ENCODE peak calls at places on chromosomes 12 and 14, in nine cellular contexts. Y is endothelial cell of umbilical vein; X is left ventricle myocardium inferior; I is heart right ventricle; V is fibroblast of lung; F is colonic mucosa; N is right cardiac atrium; C is CD8-positive, alpha-beta T cell; P is adrenal gland. J is an unnamed sample. For H3K4me1, the result is how much of the 10 kb centered on the place peaks cover.

GRCh38 chr14:48075487-48075886 is 400.1 kb upstream of the MDGA2 start:
- DNase-seq in V (no peak), Y (no peak), F (no peak), C (no peak), X (no peak), N (no peak), P (no peak), I (no peak), J (no peak)

GRCh38 chr12:65675141-65675621 is 149.1 kb upstream of the HMGA2 start:
- DNase-seq in N (no peak), C (no peak), P (no peak), V (peak), Y (peak), X (no peak), I (no peak), F (no peak), J (no peak)

GRCh38 chr12:32053881-32054624 is 52.6 kb upstream of the BICD1 start:
- DNase-seq in N (no peak), V (no peak), X (no peak), Y (no peak), C (no peak), P (no peak), F (no peak), I (no peak), J (no peak)

GRCh38 chr14:96094656-96095055 is 55.5 kb downstream of the C14orf132 start:
- DNase-seq in F (no peak), Y (no peak), C (no peak), V (no peak), P (no peak), N (no peak), I (no peak), X (no peak), J (no peak)

GRCh38 chr14:100871234-100872186 is 32.0 kb downstream of the RTL1 start:
- DNase-seq in N (no peak), V (peak), X (peak), C (no peak), P (peak), Y (peak), F (no peak), I (no peak), J (no peak)

GRCh38 chr12:107759410-107759809 is 1.5 kb downstream of the PRDM4 start:
- DNase-seq in P (no peak), N (no peak), F (peak), Y (peak), X (no peak), V (peak), C (no peak), I (no peak), J (no peak)

GRCh38 chr14:65332141-65332871 is 80.2 kb upstream of the FUT8 start:
- DNase-seq in F (no peak), C (no peak), V (no peak), Y (peak), P (no peak), X (no peak), I (no peak), N (no peak), J (no peak)

GRCh38 chr12:6869049-6870021 is 2.0 kb downstream of the TPI1 start:
- DNase-seq in I (peak), N (peak), C (peak), Y (peak), P (peak), X (peak), V (peak), F (peak), J (peak)

GRCh38 chr12:52539024-52539820 is 13.7 kb downstream of the KRT71 start:
- DNase-seq in F (no peak), Y (peak), V (peak), C (no peak), N (no peak), X (no peak), P (no peak), I (no peak), J (no peak)

GRCh38 chr12:56001446-56002100 is 4.5 kb downstream of the SUOX start:
- DNase-seq in N (no peak), I (no peak), V (no peak), C (no peak), P (no peak), F (peak), Y (no peak), X (no peak), J (no peak)

GRCh38 chr14:100117647-100118376 is 41.6 kb downstream of the DEGS2 start:
- DNase-seq in Y (no peak), I (no peak), C (no peak), N (no peak), V (no peak), F (peak), X (no peak), P (no peak), J (no peak)

GRCh38 chr14:23483216-23483854 is 13.8 kb downstream of the NGDN start:
- DNase-seq in Y (no peak), C (no peak), N (no peak), I (no peak), P (no peak), X (no peak), F (no peak), V (peak), J (no peak)

GRCh38 chr12:123077298-123078113 is 73.4 kb downstream of the PITPNM2 start:
- DNase-seq in F (no peak), X (no peak), P (no peak), N (no peak), Y (no peak), V (no peak), I (no peak), C (no peak), J (peak)

GRCh38 chr14:85217412-85217811 is 312.5 kb upstream of the FLRT2 start:
- DNase-seq in F (no peak), C (no peak), V (peak), I (no peak), X (no peak), Y (no peak), P (no peak), N (no peak), J (no peak)

GRCh38 chr12:132272706-132273105 is 56.7 kb downstream of the GALNT9 start:
- DNase-seq in I (no peak), V (no peak), C (no peak), P (no peak), N (no peak), F (no peak), Y (no peak), X (no peak), J (no peak)

GRCh38 chr12:13350946-13351345 is 154.4 kb downstream of the EMP1 start:
- DNase-seq in F (no peak), C (no peak), I (no peak), P (no peak), N (no peak), V (no peak), X (no peak), Y (no peak), J (no peak)

GRCh38 chr12:57521475-57522018 is 1.1 kb upstream of the MBD6 start:
- DNase-seq in V (peak), X (peak), P (peak), I (peak), F (peak), N (peak), Y (no peak), C (peak), J (peak)

GRCh38 chr14:67464377-67464776 is 24.1 kb downstream of the TMEM229B start:
- DNase-seq in P (no peak), Y (no peak), N (no peak), V (no peak), C (peak), I (no peak), X (no peak), F (no peak), J (no peak)

GRCh38 chr14:36724162-36724561 is 62.5 kb downstream of the PAX9 start:
- DNase-seq in C (no peak), V (no peak), P (no peak), Y (no peak), N (no peak), F (no peak), I (no peak), X (no peak), J (no peak)

GRCh38 chr12:93108958-93109357 is 179.9 kb upstream of the EEA1 start:
- DNase-seq in C (no peak), F (no peak), V (no peak), N (no peak), X (no peak), Y (peak), P (no peak), I (no peak), J (no peak)

GRCh38 chr12:130847097-130847496 is 8.0 kb upstream of the STX2 start:
- DNase-seq in F (no peak), X (no peak), V (no peak), C (no peak), I (no peak), P (peak), Y (no peak), N (no peak), J (no peak)

GRCh38 chr14:100176811-100177327 is 17.4 kb upstream of the DEGS2 start:
- DNase-seq in X (no peak), V (no peak), Y (no peak), N (no peak), F (no peak), C (no peak), I (no peak), P (no peak), J (no peak)

GRCh38 chr12:6230321-6231110 is 30.3 kb downstream of the CD9 start:
- DNase-seq in P (peak), X (peak), F (peak), V (peak), N (peak), I (peak), Y (no peak), C (peak), J (peak)

GRCh38 chr12:40792792-40793386 is 100.7 kb downstream of the CNTN1 start:
- DNase-seq in Y (no peak), I (no peak), N (no peak), P (no peak), F (no peak), C (no peak), V (no peak), X (no peak), J (no peak)

GRCh38 chr12:109589240-109589590 is 15.6 kb downstream of the MVK start:
- DNase-seq in C (no peak), V (no peak), P (no peak), N (no peak), Y (no peak), I (no peak), X (no peak), F (no peak), J (no peak)

GRCh38 chr14:85587152-85587697 is 57.3 kb downstream of the FLRT2 start:
- DNase-seq in I (no peak), F (no peak), V (peak), Y (no peak), X (no peak), P (no peak), C (no peak), N (no peak), J (no peak)

DNA sequence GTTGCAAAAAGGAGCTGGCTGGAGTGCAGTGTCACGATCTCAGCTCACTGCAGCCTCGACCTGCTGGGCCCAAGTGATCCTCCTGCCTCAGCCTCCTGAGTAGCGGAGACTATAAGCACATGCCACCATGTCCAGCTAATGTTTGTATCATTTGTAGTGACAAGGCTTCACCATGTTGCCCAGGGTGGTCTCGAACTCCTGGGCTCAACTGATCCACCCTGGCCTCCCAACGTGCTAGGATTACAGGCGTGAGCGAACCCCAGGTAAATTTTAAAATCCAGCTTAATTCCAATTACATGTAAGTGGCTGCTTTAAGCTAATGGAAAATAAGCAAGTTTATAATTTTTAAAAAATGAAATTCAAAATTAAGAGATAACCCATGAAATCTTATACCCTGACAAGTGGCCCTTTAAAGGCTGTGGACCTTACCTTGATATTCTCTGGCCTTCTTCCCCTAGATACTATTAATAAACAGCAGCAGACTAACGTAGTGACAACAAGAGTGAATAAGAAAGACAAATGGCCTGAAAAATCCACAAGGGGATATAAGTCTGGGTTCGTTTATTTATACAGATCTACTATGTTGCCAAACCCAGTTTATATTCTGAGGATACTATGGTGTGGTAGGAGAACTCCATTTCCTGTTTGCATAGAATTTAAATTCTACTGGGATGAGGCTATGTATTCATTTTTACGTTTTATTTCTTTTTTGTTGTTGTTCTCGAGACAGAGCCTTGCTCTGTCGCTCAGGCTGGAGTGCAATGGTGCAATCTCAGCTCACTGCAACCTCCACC is 25.6 kb upstream of the SLC2A3 start:
- DNase-seq in Y (no peak), I (no peak), V (peak), N (no peak), F (no peak), P (no peak), C (no peak), X (no peak), J (no peak)
- H3K4me3 ChIP-seq in Y (no peak), I (peak), V (no peak), N (peak), F (no peak), P (no peak), C (peak), X (peak), J (peak)

GRCh38 chr12:50927766-50928224 is 24.5 kb upstream of the HIGD1C start:
- DNase-seq in F (no peak), P (no peak), N (no peak), I (no peak), X (no peak), V (no peak), C (no peak), Y (no peak), J (no peak)
- H3K4me1 ChIP-seq in F (under half), P (under half), N (under half), I (under half), X (half or more), V (under half), C (under half), Y (under half), J (under half)

DNA sequence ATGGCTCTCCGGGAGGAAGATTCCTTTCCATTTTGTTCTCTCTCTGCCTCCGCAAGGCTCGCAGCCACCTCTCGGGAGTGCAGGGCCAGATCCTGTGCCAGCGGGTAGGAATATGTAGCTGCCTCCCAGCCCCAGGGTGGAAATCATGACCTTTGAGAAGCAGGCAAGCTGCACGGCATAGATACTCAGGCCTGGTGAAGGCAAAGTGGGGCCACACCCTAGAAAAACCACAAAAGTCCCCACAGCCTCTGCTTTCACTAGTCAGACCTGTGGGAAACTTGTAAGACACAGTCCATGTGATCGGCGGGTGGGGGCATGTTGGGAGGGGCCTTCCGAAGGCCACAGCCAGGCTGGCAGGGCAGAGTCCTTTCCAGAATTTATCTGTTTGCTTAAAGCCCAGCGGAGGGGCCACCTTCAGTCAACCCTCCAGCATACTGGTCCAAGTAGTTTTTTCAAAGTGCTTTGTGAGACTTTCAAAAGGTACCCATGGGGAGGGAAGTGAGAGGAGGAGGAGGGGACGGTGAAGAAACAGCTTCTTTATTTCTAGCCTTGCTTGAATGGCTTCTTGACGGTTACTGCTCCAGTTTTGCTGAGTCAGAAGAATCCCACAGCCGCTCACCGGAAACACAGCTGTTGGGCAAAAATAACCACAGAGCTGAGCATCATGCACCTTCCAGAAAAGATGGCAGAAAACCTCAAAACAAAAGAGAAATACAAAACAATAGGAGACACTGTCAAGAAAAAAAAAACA is at the start of gene MAP1LC3B2:
- DNase-seq in I (peak), V (peak), Y (no peak), F (peak), C (peak), N (peak), X (peak), P (peak), J (peak)
- H3K27ac ChIP-seq in I (no peak), V (no peak), Y (no peak), F (peak), C (peak), N (no peak), X (peak), P (no peak), J (peak)

GRCh38 chr14:38209572-38210159 is 2.0 kb downstream of the SSTR1 start:
- DNase-seq in X (no peak), N (no peak), C (no peak), P (no peak), F (no peak), V (peak), I (no peak), Y (peak), J (peak)

GRCh38 chr14:38208825-38209562 is 1.3 kb downstream of the SSTR1 start:
- DNase-seq in N (peak), X (peak), P (no peak), Y (peak), F (peak), C (no peak), V (peak), I (peak), J (no peak)

GRCh38 chr14:38210168-38210567 is 2.5 kb downstream of the SSTR1 start:
- DNase-seq in F (no peak), I (no peak), N (no peak), C (no peak), X (no peak), P (no peak), V (peak), Y (peak), J (no peak)

GRCh38 chr14:38211258-38211735 is 3.6 kb downstream of the SSTR1 start:
- DNase-seq in I (peak), N (no peak), X (no peak), C (no peak), Y (no peak), F (no peak), P (no peak), V (no peak), J (peak)

GRCh38 chr14:38210587-38211257 is 3.0 kb downstream of the SSTR1 start:
- DNase-seq in F (no peak), X (peak), I (peak), P (no peak), C (no peak), Y (peak), N (peak), V (peak), J (peak)
- H3K4me3 ChIP-seq in F (no peak), X (peak), I (peak), P (no peak), C (no peak), Y (peak), N (peak), V (peak), J (peak)

DNA sequence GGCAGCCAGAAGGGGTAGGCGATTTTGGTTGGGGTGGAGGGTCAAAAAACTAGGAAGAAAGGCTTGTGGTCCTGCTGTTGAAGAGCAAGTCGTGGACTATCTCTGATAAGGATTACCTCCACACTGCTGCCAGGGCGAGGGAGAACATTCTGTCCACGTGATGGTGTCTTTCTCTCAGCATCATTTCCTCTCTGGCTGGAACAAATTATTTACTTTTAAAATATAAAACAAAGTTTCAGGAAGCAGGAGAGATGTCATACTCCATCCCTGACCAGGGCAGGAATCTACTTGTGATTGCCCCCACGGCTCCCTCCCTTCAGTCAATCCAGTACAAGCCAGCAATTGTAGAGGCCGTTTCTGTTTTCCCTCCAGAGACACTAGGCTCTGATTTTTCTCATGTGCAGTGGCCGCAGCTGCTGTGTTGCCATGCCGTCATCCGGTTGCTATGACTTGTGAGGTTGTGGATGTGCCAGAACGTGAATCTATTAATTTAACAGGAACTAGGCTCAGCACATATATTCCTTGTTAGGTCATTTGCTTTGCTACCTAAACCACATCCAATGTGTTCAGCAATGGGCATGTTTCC is 61.5 kb upstream of the PTGR2 start:
- DNase-seq in C (no peak), N (peak), X (peak), F (no peak), V (peak), I (peak), Y (peak), P (peak), J (peak)
- H3K4me1 ChIP-seq in C (under half), N (under half), X (half or more), F (under half), V (under half), I (under half), Y (under half), P (half or more), J (half or more)

GRCh38 chr12:58815235-58815634 is 105.1 kb downstream of the LRIG3 start:
- DNase-seq in Y (no peak), I (no peak), V (no peak), P (no peak), N (no peak), C (no peak), X (no peak), F (no peak), J (no peak)
- H3K27ac ChIP-seq in Y (no peak), I (no peak), V (no peak), P (no peak), N (no peak), C (no peak), X (no peak), F (no peak), J (no peak)

GRCh38 chr12:26845057-26845666 is 12.2 kb upstream of the ITPR2 start:
- DNase-seq in N (peak), P (peak), F (peak), X (peak), V (peak), Y (peak), I (peak), C (no peak), J (peak)

GRCh38 chr12:26846419-26846818 is 13.4 kb upstream of the ITPR2 start:
- DNase-seq in F (no peak), X (no peak), Y (no peak), V (no peak), N (no peak), P (no peak), C (no peak), I (no peak), J (no peak)

GRCh38 chr12:26847431-26847830 is 14.4 kb upstream of the ITPR2 start:
- DNase-seq in C (no peak), V (no peak), F (no peak), P (no peak), Y (no peak), N (no peak), X (no peak), I (no peak), J (no peak)

GRCh38 chr12:26848156-26848825 is 15.3 kb upstream of the ITPR2 start:
- DNase-seq in N (no peak), Y (no peak), X (no peak), F (no peak), C (no peak), P (no peak), V (peak), I (no peak), J (no peak)

GRCh38 chr12:26845984-26846383 is 13.0 kb upstream of the ITPR2 start:
- DNase-seq in Y (peak), F (no peak), N (peak), C (no peak), P (peak), I (peak), X (no peak), V (peak), J (peak)
- H3K4me3 ChIP-seq in Y (no peak), F (no peak), N (no peak), C (no peak), P (no peak), I (no peak), X (no peak), V (no peak), J (no peak)